ENCODE peak calls at places on chromosomes 1 and 21, in four cellular contexts. C is neural crest cell, Y is astrocyte of the spinal cord, V is glutamatergic neuron. A is an unnamed sample.
A peak's percentile ranks its signal among the peaks of the same experiment; 100 is the strongest.

GRCh38 chr1:21261551-21262281 is 28.5 kb downstream of the ECE1 start:
- DNase-seq in C (peak; percentile 41), V (no peak), Y (peak; percentile 96), A (peak; percentile 55)

GRCh38 chr1:246300653-246301549 is 206.2 kb downstream of the SMYD3 start:
- DNase-seq in Y (no peak), V (no peak), C (no peak), A (no peak)

GRCh38 chr1:225847610-225848009 is 34.6 kb downstream of the TMEM63A start:
- DNase-seq in Y (no peak), C (no peak), V (no peak), A (no peak)

GRCh38 chr1:35931424-35932157 is 686 bp downstream of the AGO3 start:
- DNase-seq in V (peak; percentile 57), Y (peak; percentile 13), C (peak; percentile 8), A (peak; percentile 24)

GRCh38 chr1:168081373-168082007 is 55.2 kb downstream of the GPR161 start:
- DNase-seq in Y (peak; percentile 45), V (no peak), C (no peak), A (no peak)

GRCh38 chr1:41657679-41658078 is 173.2 kb upstream of the EDN2 start:
- DNase-seq in Y (no peak), V (peak; percentile 49), C (no peak), A (no peak)

GRCh38 chr1:242081446-242081845 is 82.5 kb upstream of the MAP1LC3C start:
- DNase-seq in Y (peak; percentile 55), C (no peak), V (no peak), A (no peak)

GRCh38 chr1:225418598-225418997 is 9.2 kb downstream of the LBR start:
- DNase-seq in V (no peak), Y (no peak), C (no peak), A (no peak)

GRCh38 chr1:27536767-27537166 is 46.8 kb upstream of the WASF2 start:
- DNase-seq in C (no peak), Y (peak; percentile 93), V (peak; percentile 65), A (no peak)

GRCh38 chr1:230639714-230640209 is 2.5 kb upstream of the COG2 start:
- DNase-seq in Y (no peak), C (no peak), V (no peak), A (no peak)

GRCh38 chr1:41622402-41622801 is 137.9 kb upstream of the EDN2 start:
- DNase-seq in C (no peak), V (no peak), Y (no peak), A (no peak)

GRCh38 chr1:33383974-33384767 is 46.7 kb downstream of the PHC2 start:
- DNase-seq in Y (peak; percentile 76), V (no peak), C (no peak), A (no peak)

GRCh38 chr1:21818661-21819060 is 6.6 kb downstream of the LDLRAD2 start:
- DNase-seq in C (peak; percentile 39), Y (no peak), V (peak; percentile 46), A (peak; percentile 88)

GRCh38 chr21:39825250-39825649 is 42.0 kb upstream of the PCP4 start:
- DNase-seq in V (no peak), Y (no peak), C (no peak), A (no peak)

GRCh38 chr1:42456754-42457089 is 379 bp downstream of the PPCS start:
- DNase-seq in V (no peak), Y (no peak), C (peak; percentile 38), A (peak; percentile 78)

GRCh38 chr1:33130297-33130696 is 49.3 kb downstream of the AZIN2 start:
- DNase-seq in C (no peak), Y (peak; percentile 39), V (no peak), A (no peak)

GRCh38 chr1:175192111-175192629 is 406 bp downstream of the KIAA0040 start:
- DNase-seq in Y (peak; percentile 14), V (no peak), C (no peak), A (peak; percentile 47)

GRCh38 chr1:201461193-201461657 is 7.8 kb downstream of the PHLDA3 start:
- DNase-seq in Y (peak; percentile 94), V (no peak), C (no peak), A (no peak)

GRCh38 chr1:61474963-61475362 is 250.0 kb downstream of the TM2D1 start:
- DNase-seq in Y (no peak), V (no peak), C (no peak), A (no peak)
- TF ChIP-seq CTCF in Y (no peak), V (no peak), C (no peak), A (no peak)

GRCh38 chr1:88228153-88228552 is 455.9 kb upstream of the PKN2 start:
- DNase-seq in C (no peak), Y (no peak), V (no peak), A (no peak)
- TF ChIP-seq CTCF in C (peak; percentile 53), Y (no peak), V (no peak), A (no peak)

DNA sequence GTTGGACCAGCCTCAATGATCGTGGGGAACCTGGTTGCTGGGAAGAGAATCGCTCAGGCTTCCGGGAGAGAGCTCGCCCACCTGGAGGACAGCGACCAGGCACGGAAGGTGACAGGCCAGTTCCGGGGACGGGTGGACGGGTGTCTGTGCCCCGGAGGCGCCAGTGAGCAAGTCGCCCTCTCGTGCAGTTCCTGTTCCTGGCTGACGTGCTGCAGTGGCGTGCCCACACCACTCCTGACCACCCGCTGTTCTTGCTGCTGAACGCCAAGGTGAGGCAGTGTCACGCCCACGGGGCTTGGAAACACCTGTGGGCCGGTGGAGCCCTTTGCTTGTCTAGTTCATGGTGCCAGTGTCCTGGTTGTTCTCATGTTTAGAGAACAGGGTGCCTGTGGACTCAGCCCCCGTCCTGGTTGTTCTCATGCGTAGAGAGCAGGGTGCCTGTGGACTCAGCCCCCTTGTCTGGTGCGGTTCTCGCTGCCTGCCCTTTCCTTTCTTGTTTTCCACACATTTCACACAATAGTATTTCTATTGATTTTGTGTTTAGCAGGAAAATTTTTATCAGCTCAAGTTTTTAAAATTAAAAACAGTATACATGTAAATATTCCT is 53.1 kb downstream of the S100B start:
- DNase-seq in C (no peak), Y (no peak), V (no peak), A (peak; percentile 56)
- TF ChIP-seq CTCF in C (no peak), Y (no peak), V (no peak), A (peak; percentile 26)

DNA sequence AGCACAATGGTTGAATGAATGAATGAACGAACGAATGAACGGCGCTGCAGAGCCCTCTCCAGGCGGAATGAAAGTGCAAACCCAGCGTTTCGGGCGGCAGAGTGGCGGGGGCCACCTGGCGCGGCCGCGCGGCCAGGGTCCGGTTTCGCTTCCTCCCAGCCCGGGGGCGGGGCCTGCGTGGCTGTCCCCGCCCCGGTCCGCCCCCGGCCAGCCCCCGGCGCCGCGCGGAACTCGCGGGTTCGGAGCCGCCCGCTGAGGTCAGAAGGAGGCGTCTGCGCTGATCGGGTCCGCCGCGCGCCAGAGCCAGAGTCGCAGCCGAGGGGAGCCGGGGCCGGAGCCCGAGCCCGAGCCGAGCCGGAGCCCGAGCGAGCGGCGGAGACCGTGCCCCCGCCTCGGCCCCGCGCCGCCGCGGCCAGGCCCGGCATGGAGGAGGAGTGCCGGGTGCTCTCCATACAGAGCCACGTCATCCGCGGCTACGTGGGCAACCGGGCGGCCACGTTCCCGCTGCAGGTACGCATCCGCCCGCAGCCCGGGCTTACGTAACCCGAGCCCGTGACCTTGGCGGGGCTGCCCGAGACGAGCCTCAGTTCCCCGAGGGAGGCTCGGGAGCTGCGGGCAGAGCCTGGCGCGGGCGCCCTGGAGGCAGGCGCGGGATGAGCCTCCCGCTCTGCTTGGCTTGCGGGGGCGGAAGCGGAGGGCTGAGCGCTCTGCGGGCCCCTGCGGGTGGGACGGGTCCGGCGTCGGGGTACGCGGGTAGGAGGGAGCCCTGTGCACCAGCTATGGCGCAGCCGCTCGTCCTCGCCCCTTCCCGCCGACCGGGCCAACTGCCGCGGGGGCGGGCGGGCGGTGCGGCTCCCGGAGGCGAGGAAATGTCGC is at the start of gene PDXK:
- DNase-seq in C (peak; percentile 73), V (peak; percentile 84), Y (peak; percentile 84), A (peak; percentile 94)
- TF ChIP-seq CTCF in C (no peak), V (no peak), Y (no peak), A (peak; percentile 38)

DNA sequence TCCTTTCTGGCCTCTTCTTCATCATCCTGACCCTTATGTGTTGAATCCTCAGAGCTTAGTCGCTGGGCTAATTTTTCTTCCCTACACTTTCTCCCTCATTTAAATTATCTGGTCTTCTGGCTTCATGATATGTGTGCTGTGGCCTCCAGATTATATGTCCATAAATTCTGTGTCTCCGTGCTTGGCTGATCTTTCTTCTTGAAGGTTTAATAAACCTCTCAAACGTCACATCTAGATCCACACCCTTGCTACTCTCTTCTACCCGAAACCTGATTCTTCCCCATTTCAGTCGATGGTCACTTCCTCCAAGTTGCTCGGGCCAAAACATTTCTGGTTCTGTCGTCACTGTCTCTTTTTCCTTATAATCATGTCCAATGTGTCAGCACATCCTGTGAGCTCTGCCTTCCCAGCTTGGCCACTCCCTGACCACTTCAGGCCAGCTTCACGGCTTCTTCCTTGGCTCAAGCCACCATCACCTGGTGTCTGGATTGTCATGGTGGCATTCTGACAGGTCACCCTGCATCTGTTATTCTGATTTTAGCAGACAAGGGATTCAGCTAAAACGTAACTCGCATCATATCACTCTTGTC is 12.0 kb downstream of the OR2B11 start:
- DNase-seq in C (no peak), V (no peak), Y (no peak), A (no peak)
- TF ChIP-seq CTCF in C (no peak), V (no peak), Y (no peak), A (no peak)

GRCh38 chr21:26834181-26834945 is 10.8 kb downstream of the ADAMTS1 start:
- DNase-seq in V (no peak), C (no peak), Y (no peak), A (no peak)
- TF ChIP-seq CTCF in V (peak; percentile 23), C (peak; percentile 60), Y (peak; percentile 37), A (no peak)

GRCh38 chr1:44817771-44818495 is 9.6 kb downstream of the BTBD19 start:
- DNase-seq in C (no peak), V (no peak), Y (no peak), A (no peak)

GRCh38 chr1:44820945-44821715 is 12.8 kb downstream of the BTBD19 start:
- DNase-seq in Y (no peak), C (no peak), V (peak; percentile 6), A (no peak)

GRCh38 chr1:44819594-44820327 is 11.4 kb downstream of the BTBD19 start:
- DNase-seq in C (peak; percentile 72), V (peak; percentile 73), Y (peak; percentile 97), A (peak; percentile 91)

GRCh38 chr1:44820328-44820944 is 12.1 kb downstream of the BTBD19 start:
- DNase-seq in V (peak; percentile 14), Y (no peak), C (no peak), A (no peak)

GRCh38 chr1:44819257-44819593 is 10.9 kb downstream of the BTBD19 start:
- DNase-seq in V (peak; percentile 3), Y (no peak), C (no peak), A (peak; percentile 57)
- TF ChIP-seq CTCF in V (no peak), Y (no peak), C (no peak), A (no peak)